ENCODE peak calls at places on chromosomes 3 and 15, in ten cellular contexts. Q is CD8-positive, alpha-beta T cell; S is left lung; N is GM12878; C is neural progenitor cell; W is uterus; G is mesenchymal stem cell; B is mammary epithelial cell; P is IMR-90; K is prostate gland. E is an unnamed sample.

GRCh38 chr3:118809696-118810498 is 224.7 kb downstream of the IGSF11 start:
- DNase-seq in B (no peak), Q (no peak), G (no peak), C (no peak), P (no peak), N (peak; percentile 71), K (no peak), S (no peak), W (no peak), E (no peak)

GRCh38 chr3:113736548-113737089 is 9.4 kb downstream of the NAA50 start:
- DNase-seq in S (no peak), B (peak; percentile 45), P (peak; percentile 73), N (peak; percentile 44), K (peak; percentile 4), Q (peak; percentile 30), G (peak; percentile 79), W (no peak), C (peak; percentile 45), E (peak; percentile 26)

GRCh38 chr15:65902373-65902772 is 33.1 kb downstream of the RAB11A start:
- DNase-seq in P (peak; percentile 6), N (peak; percentile 57), G (peak; percentile 12), Q (no peak), W (no peak), C (no peak), K (peak; percentile 10), S (peak; percentile 72), B (peak; percentile 92), E (no peak)

GRCh38 chr3:51642462-51642861 is 28.6 kb upstream of the TEX264 start:
- DNase-seq in K (no peak), W (no peak), G (no peak), B (no peak), S (no peak), Q (no peak), N (no peak), P (peak; percentile 3), C (no peak), E (no peak)

GRCh38 chr15:96339662-96340347 is 9.3 kb downstream of the NR2F2 start:
- DNase-seq in N (no peak), Q (no peak), P (no peak), K (no peak), W (no peak), S (no peak), B (no peak), C (peak; percentile 17), G (peak; percentile 53), E (no peak)

GRCh38 chr3:37997321-37997720 is 6.7 kb downstream of the VILL start:
- DNase-seq in W (no peak), G (no peak), N (no peak), K (no peak), B (no peak), P (no peak), Q (no peak), C (no peak), S (no peak), E (no peak)

GRCh38 chr3:62365311-62366092 is 7.8 kb downstream of the FEZF2 start:
- DNase-seq in B (no peak), K (no peak), N (no peak), P (no peak), S (no peak), G (no peak), Q (no peak), W (no peak), C (peak; percentile 94), E (no peak)

GRCh38 chr3:40990062-40990456 is 209.2 kb upstream of the CTNNB1 start:
- DNase-seq in S (no peak), P (no peak), C (no peak), K (no peak), B (no peak), Q (no peak), W (no peak), G (no peak), N (no peak), E (no peak)

GRCh38 chr3:64341355-64341754 is 116.1 kb upstream of the PRICKLE2 start:
- DNase-seq in N (no peak), G (peak; percentile 64), Q (no peak), P (peak; percentile 56), B (no peak), W (peak; percentile 58), C (peak; percentile 30), K (no peak), S (no peak), E (no peak)

GRCh38 chr3:126834596-126835471 is 130.8 kb downstream of the CHCHD6 start:
- DNase-seq in C (no peak), K (no peak), B (peak; percentile 64), G (no peak), Q (no peak), W (no peak), P (no peak), S (peak; percentile 78), N (no peak), E (no peak)

GRCh38 chr3:12318758-12319621 is 30.1 kb downstream of the PPARG start:
- DNase-seq in S (no peak), G (no peak), W (no peak), Q (no peak), C (no peak), P (no peak), K (no peak), N (no peak), B (no peak), E (no peak)

GRCh38 chr3:10189557-10190374 is 25.0 kb downstream of the IRAK2 start:
- DNase-seq in W (peak; percentile 66), G (no peak), S (peak; percentile 94), N (peak; percentile 39), P (peak; percentile 28), C (no peak), Q (peak; percentile 21), B (peak; percentile 98), K (peak; percentile 94), E (peak; percentile 86)

GRCh38 chr3:41111011-41111410 is 88.3 kb upstream of the CTNNB1 start:
- DNase-seq in K (no peak), W (no peak), Q (no peak), N (no peak), C (no peak), G (peak; percentile 11), B (peak; percentile 28), P (no peak), S (no peak), E (no peak)

GRCh38 chr3:172622156-172622555 is 88.7 kb downstream of the NCEH1 start:
- DNase-seq in B (no peak), W (no peak), G (no peak), Q (no peak), C (no peak), N (no peak), S (no peak), P (no peak), K (no peak), E (no peak)

GRCh38 chr3:172624999-172625398 is 85.9 kb downstream of the NCEH1 start:
- DNase-seq in G (no peak), P (no peak), K (no peak), C (no peak), B (no peak), N (no peak), Q (no peak), S (no peak), W (no peak), E (no peak)

GRCh38 chr3:172625404-172625803 is 85.5 kb downstream of the NCEH1 start:
- DNase-seq in B (peak; percentile 25), N (no peak), C (no peak), P (peak; percentile 56), S (no peak), W (no peak), G (peak; percentile 64), Q (no peak), K (no peak), E (no peak)

GRCh38 chr3:172626241-172626640 is 84.6 kb downstream of the NCEH1 start:
- DNase-seq in Q (no peak), S (no peak), N (no peak), K (no peak), B (peak; percentile 66), P (peak; percentile 74), C (no peak), G (no peak), W (no peak), E (no peak)

GRCh38 chr3:172622916-172623700 is 87.8 kb downstream of the NCEH1 start:
- DNase-seq in K (peak; percentile 70), C (peak; percentile 51), N (no peak), P (peak; percentile 71), G (peak; percentile 44), Q (peak; percentile 41), B (peak; percentile 66), S (no peak), W (no peak), E (peak; percentile 27)
- H3K4me3 ChIP-seq in K (no peak overlapping the region), C (no peak overlapping the region), N (no peak overlapping the region), P (no peak overlapping the region), G (no peak overlapping the region), Q (no peak overlapping the region), B (no peak overlapping the region), S (no peak overlapping the region), W (no peak overlapping the region), E (no peak overlapping the region)

DNA sequence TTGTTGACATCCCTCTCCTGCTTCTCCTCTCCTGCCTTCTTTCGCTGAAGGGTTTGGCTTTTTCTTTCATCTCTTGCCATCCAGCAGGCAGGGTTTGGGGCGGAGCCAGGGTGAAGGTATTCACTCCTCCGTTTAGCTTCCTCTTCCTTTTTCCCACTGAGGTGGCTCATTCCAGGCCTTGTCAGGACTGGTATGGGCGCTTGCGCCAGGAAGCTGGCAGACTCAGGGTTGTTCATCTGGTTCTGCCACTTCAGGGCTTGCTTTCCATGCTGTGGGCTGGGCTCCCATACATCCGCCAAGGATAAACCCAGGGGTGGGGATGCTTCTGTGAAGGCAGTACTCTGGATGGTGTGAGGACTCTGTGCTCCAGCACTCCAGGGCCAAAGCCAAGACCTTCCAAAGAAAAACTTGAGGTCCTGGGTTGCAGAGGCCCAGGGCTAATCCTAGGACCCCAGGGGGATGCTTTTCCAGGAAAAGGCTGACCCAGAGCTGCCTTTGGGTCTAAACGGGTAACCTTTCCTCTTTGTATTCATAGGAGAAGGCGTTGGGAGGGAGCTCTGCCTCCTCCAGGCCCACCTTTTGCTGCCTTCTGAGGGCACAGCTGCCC is 7.7 kb upstream of the AMOTL2 start:
- DNase-seq in C (no peak), S (peak; percentile 85), P (no peak), K (peak; percentile 97), B (peak; percentile 97), N (no peak), Q (no peak), W (no peak), G (no peak), E (no peak)
- H3K27ac ChIP-seq in C (no peak overlapping the region), S (peak overlapping the region; percentile 26), P (no peak overlapping the region), K (peak overlapping the region; percentile 75), B (peak overlapping the region; percentile 67), N (no peak overlapping the region), Q (no peak overlapping the region), W (peak overlapping the region; percentile 46), G (no peak overlapping the region), E (no peak overlapping the region)

DNA sequence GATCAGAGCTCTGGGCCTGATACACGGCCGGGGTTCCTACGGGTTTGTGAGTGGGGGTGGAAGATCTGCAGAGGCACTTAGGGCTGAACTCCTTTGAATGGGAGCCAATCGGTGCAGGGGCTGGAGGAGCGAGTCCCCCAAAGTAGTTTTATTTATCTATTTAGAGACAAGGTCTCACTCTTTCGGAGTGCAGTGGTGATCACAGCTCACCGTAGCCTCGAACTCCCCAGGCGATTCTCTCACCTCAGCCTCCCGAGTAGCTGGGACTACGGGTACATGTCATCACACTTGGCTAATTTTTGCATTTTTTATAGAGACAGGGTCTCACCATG is 1.6 kb upstream of the CELSR3 start:
- DNase-seq in Q (no peak), G (no peak), S (no peak), N (no peak), P (no peak), K (no peak), B (no peak), W (no peak), C (no peak), E (no peak)
- H3K4me3 ChIP-seq in Q (peak overlapping the region; percentile 61), G (no peak overlapping the region), S (no peak overlapping the region), N (no peak overlapping the region), P (no peak overlapping the region), K (no peak overlapping the region), B (no peak overlapping the region), W (no peak overlapping the region), C (peak overlapping the region; percentile 54), E (peak overlapping the region; percentile 61)

GRCh38 chr3:194572131-194572789 is 61.0 kb downstream of the TMEM44 start:
- DNase-seq in B (peak; percentile 30), N (no peak), P (peak; percentile 97), K (no peak), G (peak; percentile 98), W (peak; percentile 31), Q (no peak), S (no peak), C (peak; percentile 40), E (peak; percentile 81)
- H3K27ac ChIP-seq in B (no peak overlapping the region), N (no peak overlapping the region), P (peak overlapping the region; percentile 93), K (no peak overlapping the region), G (no peak overlapping the region), W (peak overlapping the region; percentile 9), Q (no peak overlapping the region), S (no peak overlapping the region), C (no peak overlapping the region), E (peak overlapping the region; percentile 93)

E was measured in heart right ventricle.